ENCODE peak calls at places on chromosomes 5 and 9, in six cellular contexts. X, W, A, P, N and O are unnamed samples.

GRCh38 chr5:36529142-36529541 is 77.3 kb upstream of the SLC1A3 start:
- DNase-seq in X (no peak), N (no peak), P (no peak), W (no peak), A (no peak), O (no peak)

GRCh38 chr9:92378825-92379535 is 25.4 kb downstream of the OGN start:
- DNase-seq in X (peak; percentile 2), P (peak; percentile 5), W (no peak), N (no peak), A (peak; percentile 92), O (no peak)

GRCh38 chr5:26700759-26701384 is 337.5 kb downstream of the CDH9 start:
- DNase-seq in A (no peak), X (no peak), W (no peak), N (peak; percentile 22), P (peak; percentile 55), O (no peak)

GRCh38 chr5:113508756-113509155 is 4.7 kb upstream of the YTHDC2 start:
- DNase-seq in W (no peak), P (no peak), A (peak; percentile 30), N (no peak), X (no peak), O (peak; percentile 34)

GRCh38 chr5:96968074-96968473 is 32.2 kb downstream of the LNPEP start:
- DNase-seq in P (no peak), W (no peak), A (peak; percentile 68), X (peak; percentile 28), N (peak; percentile 94), O (peak; percentile 56)

GRCh38 chr5:143741418-143741817 is 70.5 kb upstream of the HMHB1 start:
- DNase-seq in X (no peak), W (no peak), A (no peak), N (no peak), P (no peak), O (no peak)

GRCh38 chr5:117494208-117494607 is 919.6 kb upstream of the SEMA6A start:
- DNase-seq in W (no peak), X (no peak), N (peak; percentile 8), P (no peak), A (no peak), O (peak; percentile 57)

GRCh38 chr5:9112520-9113291 is 433.2 kb downstream of the SEMA5A start:
- DNase-seq in N (no peak), P (no peak), A (peak; percentile 21), X (peak; percentile 24), W (no peak), O (peak; percentile 12)

GRCh38 chr5:72013741-72014703 is 93.3 kb upstream of the MAP1B start:
- DNase-seq in A (peak; percentile 71), X (peak; percentile 73), N (peak; percentile 58), P (no peak), W (no peak), O (peak; percentile 63)

GRCh38 chr5:128536861-128537305 is 1.2 kb downstream of the FBN2 start:
- DNase-seq in N (no peak), P (no peak), W (no peak), X (no peak), A (no peak), O (no peak)

GRCh38 chr9:13607746-13608445 is 328.4 kb upstream of the MPDZ start:
- DNase-seq in P (no peak), W (peak; percentile 45), A (no peak), X (no peak), N (no peak), O (peak; percentile 48)

GRCh38 chr9:93097496-93098205 is 1.6 kb downstream of the CARD19 start:
- DNase-seq in A (no peak), W (no peak), P (no peak), N (no peak), X (no peak), O (no peak)

GRCh38 chr5:143400541-143401252 is 2.8 kb downstream of the NR3C1 start:
- DNase-seq in A (peak; percentile 20), P (no peak), W (peak; percentile 17), X (no peak), N (no peak), O (peak; percentile 68)

GRCh38 chr5:120457839-120458507 is 6.1 kb upstream of the PRR16 start:
- DNase-seq in P (peak; percentile 69), A (peak; percentile 20), W (peak; percentile 74), X (peak; percentile 62), N (no peak), O (peak; percentile 73)

GRCh38 chr9:108207611-108208051 is 648.2 kb downstream of the ACTL7B start:
- DNase-seq in X (no peak), N (no peak), A (no peak), P (no peak), W (no peak), O (peak; percentile 57)

GRCh38 chr5:74428275-74428674 is 212.3 kb downstream of the ENC1 start:
- DNase-seq in W (no peak), X (no peak), A (no peak), P (no peak), N (no peak), O (no peak)

GRCh38 chr9:116695441-116695840 is 8.3 kb downstream of the TRIM32 start:
- DNase-seq in N (no peak), P (no peak), X (no peak), W (no peak), A (no peak), O (no peak)

GRCh38 chr5:169850407-169850806 is 129.9 kb downstream of the INSYN2B start:
- DNase-seq in W (no peak), N (no peak), A (no peak), P (no peak), X (no peak), O (no peak)
- TF ChIP-seq CTCF in W (no peak), N (peak; percentile 26), A (peak; percentile 21), P (no peak), X (peak; percentile 38), O (no peak)

GRCh38 chr5:169442354-169443248 is 141.0 kb upstream of the SPDL1 start:
- DNase-seq in N (no peak), X (no peak), W (no peak), P (no peak), A (peak; percentile 20), O (peak; percentile 81)

GRCh38 chr5:169440107-169440701 is 139.3 kb upstream of the SLIT3 start:
- DNase-seq in W (no peak), N (no peak), A (no peak), X (no peak), P (peak; percentile 57), O (peak; percentile 30)

GRCh38 chr5:169443249-169443784 is 140.3 kb upstream of the SPDL1 start:
- DNase-seq in W (no peak), N (no peak), A (no peak), P (peak; percentile 53), X (no peak), O (no peak)

GRCh38 chr5:169435506-169436230 is 134.7 kb upstream of the SLIT3 start:
- DNase-seq in X (no peak), P (no peak), A (no peak), W (no peak), N (no peak), O (peak; percentile 58)

GRCh38 chr5:169439362-169439761 is 138.4 kb upstream of the SLIT3 start:
- DNase-seq in A (no peak), P (no peak), X (no peak), N (no peak), W (no peak), O (no peak)
- H3K4me3 ChIP-seq in A (no peak overlapping the region), P (no peak overlapping the region), X (no peak overlapping the region), N (no peak overlapping the region), W (no peak overlapping the region), O (no peak overlapping the region)

GRCh38 chr9:80204054-80204453 is 632.3 kb downstream of the TLE4 start:
- DNase-seq in X (no peak), A (no peak), P (no peak), N (no peak), W (no peak), O (peak; percentile 1)
- TF ChIP-seq CTCF in X (no peak), A (no peak), P (no peak), N (no peak), W (no peak), O (no peak)

GRCh38 chr5:14188778-14189177 is 45.6 kb downstream of the TRIO start:
- DNase-seq in N (no peak), X (no peak), A (peak; percentile 51), P (no peak), W (no peak), O (no peak)

GRCh38 chr5:14187660-14188059 is 44.5 kb downstream of the TRIO start:
- DNase-seq in W (no peak), A (peak; percentile 53), N (no peak), X (peak; percentile 83), P (no peak), O (no peak)

GRCh38 chr5:14191325-14191724 is 48.2 kb downstream of the TRIO start:
- DNase-seq in W (no peak), N (no peak), A (no peak), X (no peak), P (no peak), O (no peak)

GRCh38 chr5:14189680-14190079 is 46.5 kb downstream of the TRIO start:
- DNase-seq in X (no peak), W (no peak), P (no peak), A (no peak), N (no peak), O (no peak)

DNA sequence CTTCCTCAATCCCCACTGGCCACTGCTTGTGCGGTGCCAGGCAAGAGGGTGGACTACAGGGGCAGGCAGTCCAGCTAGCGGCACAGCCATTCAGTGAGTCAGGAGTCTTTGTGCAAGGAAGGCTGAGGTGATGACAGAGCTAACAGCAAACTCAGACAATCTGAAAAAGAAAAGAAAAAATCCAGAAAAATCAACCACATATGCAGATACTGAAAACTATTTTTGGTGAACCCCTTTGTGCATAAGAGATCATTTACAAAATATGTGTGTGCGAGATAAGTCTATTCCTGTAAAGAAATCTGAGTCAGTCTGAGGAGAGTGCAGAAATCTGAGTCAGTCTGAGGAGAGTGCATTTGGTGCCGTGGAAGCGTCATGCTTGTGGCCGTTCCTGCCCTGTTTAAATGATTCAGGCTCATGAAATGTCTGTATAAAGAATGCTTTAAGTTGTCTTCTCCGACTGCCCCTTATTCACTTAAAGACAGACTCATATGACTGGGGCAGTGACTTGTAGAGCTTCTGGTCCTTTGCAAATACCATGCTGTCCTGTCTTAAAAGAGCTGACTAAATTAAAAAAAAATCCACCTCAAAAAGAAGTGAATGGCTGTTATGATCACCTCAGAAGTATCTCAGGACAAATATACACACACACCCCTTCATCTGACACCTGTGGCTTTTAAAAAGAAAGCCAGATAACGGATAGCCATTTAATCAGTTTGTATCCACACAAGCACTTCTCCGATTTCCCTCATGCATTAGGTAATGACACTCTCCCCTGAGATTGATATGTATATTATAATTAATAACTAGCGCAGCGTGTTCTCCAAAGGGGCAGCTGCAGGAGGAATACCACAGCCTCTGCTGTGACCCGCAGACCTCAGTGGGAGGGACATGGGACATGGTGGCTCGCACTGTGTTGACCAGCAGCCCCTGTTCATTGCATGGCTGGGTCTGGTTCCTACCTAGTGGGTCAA is 47.3 kb downstream of the TRIO start:
- DNase-seq in W (no peak), X (peak; percentile 98), A (peak; percentile 100), N (peak; percentile 79), P (no peak), O (peak; percentile 99)
- H3K4me3 ChIP-seq in W (no peak overlapping the region), X (no peak overlapping the region), A (peak overlapping the region; percentile 32), N (peak overlapping the region; percentile 14), P (no peak overlapping the region), O (peak overlapping the region; percentile 32)

GRCh38 chr9:17004500-17004899 is 130.3 kb upstream of the CNTLN start:
- DNase-seq in P (no peak), X (peak; percentile 39), A (peak; percentile 14), W (no peak), N (no peak), O (peak; percentile 43)

GRCh38 chr9:17003576-17004240 is 131.1 kb upstream of the CNTLN start:
- DNase-seq in N (no peak), A (peak; percentile 55), W (no peak), P (no peak), X (peak; percentile 44), O (peak; percentile 81)

GRCh38 chr9:17009071-17009470 is 125.8 kb upstream of the CNTLN start:
- DNase-seq in N (no peak), P (no peak), X (no peak), W (no peak), A (no peak), O (no peak)

GRCh38 chr9:17005085-17005484 is 129.8 kb upstream of the CNTLN start:
- DNase-seq in X (peak; percentile 72), W (peak; percentile 17), A (peak; percentile 20), P (peak; percentile 16), N (no peak), O (peak; percentile 84)
- TF ChIP-seq CTCF in X (no peak), W (no peak), A (no peak), P (no peak), N (no peak), O (no peak)